ENCODE peak calls at places on chromosomes 3 and 15, in eight cellular contexts. X, E, Z, Y, G, O, M and L are unnamed samples.

GRCh38 chr3:39208463-39209055 is 16.2 kb upstream of the XIRP1 start:
- DNase-seq in X (no peak), E (no peak), Z (peak), Y (peak), G (peak), O (peak), M (peak), L (peak)

GRCh38 chr15:63121382-63122001 is at the start of gene LACTB:
- DNase-seq in X (peak), E (peak), Z (peak), Y (peak), G (peak), O (peak), M (peak), L (peak)

GRCh38 chr3:111943533-111943932 is 35.3 kb upstream of the ABHD10 start:
- DNase-seq in X (no peak), E (no peak), Z (no peak), Y (peak), G (no peak), O (no peak), M (no peak), L (no peak)

GRCh38 chr3:45593708-45594601 is 596 bp upstream of the LIMD1 start:
- DNase-seq in X (peak), E (peak), Z (peak), Y (peak), G (peak), O (no peak), M (peak), L (peak)

GRCh38 chr15:91704343-91704742 is 149.2 kb upstream of the SLCO3A1 start:
- DNase-seq in X (no peak), E (no peak), Z (no peak), Y (no peak), G (peak), O (no peak), M (no peak), L (no peak)

GRCh38 chr15:81106560-81106959 is 27.5 kb upstream of the CFAP161 start:
- DNase-seq in X (no peak), E (no peak), Z (peak), Y (peak), G (peak), O (peak), M (peak), L (peak)

GRCh38 chr3:190972840-190973270 is 110.4 kb upstream of the GMNC start:
- DNase-seq in X (no peak), E (no peak), Z (no peak), Y (peak), G (no peak), O (no peak), M (no peak), L (no peak)

GRCh38 chr3:155853214-155854146 is 747 bp downstream of the SLC33A1 start:
- DNase-seq in X (peak), E (peak), Z (no peak), Y (peak), G (peak), O (no peak), M (no peak), L (no peak)

GRCh38 chr15:50315814-50316630 is 39.0 kb downstream of the GABPB1 start:
- DNase-seq in X (no peak), E (no peak), Z (peak), Y (peak), G (no peak), O (peak), M (no peak), L (no peak)

GRCh38 chr3:132568427-132568826 is 28.6 kb upstream of the ACKR4 start:
- DNase-seq in X (no peak), E (no peak), Z (no peak), Y (no peak), G (no peak), O (no peak), M (no peak), L (no peak)

GRCh38 chr3:160478338-160478737 is 28.8 kb upstream of the TRIM59 start:
- DNase-seq in X (no peak), E (no peak), Z (peak), Y (peak), G (no peak), O (no peak), M (no peak), L (no peak)

GRCh38 chr3:11846281-11847034 is at the start of gene TAMM41:
- DNase-seq in X (peak), E (peak), Z (peak), Y (peak), G (peak), O (peak), M (peak), L (peak)

GRCh38 chr3:52408466-52408865 is 36.4 kb downstream of the SEMA3G start:
- DNase-seq in X (peak), E (peak), Z (no peak), Y (no peak), G (no peak), O (no peak), M (no peak), L (no peak)

GRCh38 chr3:42300013-42300412 is 34.0 kb upstream of the CCK start:
- DNase-seq in X (no peak), E (no peak), Z (peak), Y (peak), G (peak), O (peak), M (no peak), L (peak)

GRCh38 chr15:70362911-70363310 is 265.2 kb upstream of the TLE3 start:
- DNase-seq in X (peak), E (peak), Z (no peak), Y (peak), G (peak), O (no peak), M (peak), L (peak)

GRCh38 chr3:169244119-169244864 is 419.2 kb downstream of the MECOM start:
- DNase-seq in X (no peak), E (no peak), Z (peak), Y (no peak), G (no peak), O (no peak), M (no peak), L (no peak)

GRCh38 chr3:25913179-25913578 is 123.3 kb downstream of the OXSM start:
- DNase-seq in X (no peak), E (no peak), Z (no peak), Y (no peak), G (no peak), O (no peak), M (no peak), L (no peak)

GRCh38 chr3:119258915-119259314 is 18.2 kb upstream of the B4GALT4 start:
- DNase-seq in X (no peak), E (no peak), Z (no peak), Y (no peak), G (no peak), O (no peak), M (no peak), L (no peak)

GRCh38 chr3:142998439-142998838 is 2.9 kb upstream of the U2SURP start:
- DNase-seq in X (no peak), E (no peak), Z (peak), Y (peak), G (no peak), O (no peak), M (no peak), L (no peak)

GRCh38 chr15:55784284-55784683 is 41.3 kb upstream of the PRTG start:
- DNase-seq in X (no peak), E (no peak), Z (no peak), Y (no peak), G (no peak), O (no peak), M (no peak), L (no peak)

GRCh38 chr3:159775372-159775961 is 213.2 kb upstream of the IL12A start:
- DNase-seq in X (no peak), E (peak), Z (peak), Y (peak), G (peak), O (peak), M (no peak), L (no peak)

GRCh38 chr15:83487519-83487918 is 40.4 kb downstream of the SH3GL3 start:
- DNase-seq in X (no peak), E (no peak), Z (no peak), Y (no peak), G (no peak), O (no peak), M (no peak), L (no peak)

GRCh38 chr15:29681946-29682345 is 140.3 kb downstream of the TJP1 start:
- DNase-seq in X (no peak), E (no peak), Z (no peak), Y (no peak), G (no peak), O (no peak), M (no peak), L (no peak)

GRCh38 chr3:48863122-48863521 is 15.4 kb upstream of the PRKAR2A start:
- DNase-seq in X (no peak), E (no peak), Z (no peak), Y (peak), G (no peak), O (no peak), M (no peak), L (no peak)

GRCh38 chr3:105944721-105945120 is 75.9 kb upstream of the CBLB start:
- DNase-seq in X (no peak), E (no peak), Z (peak), Y (peak), G (no peak), O (no peak), M (no peak), L (no peak)

DNA sequence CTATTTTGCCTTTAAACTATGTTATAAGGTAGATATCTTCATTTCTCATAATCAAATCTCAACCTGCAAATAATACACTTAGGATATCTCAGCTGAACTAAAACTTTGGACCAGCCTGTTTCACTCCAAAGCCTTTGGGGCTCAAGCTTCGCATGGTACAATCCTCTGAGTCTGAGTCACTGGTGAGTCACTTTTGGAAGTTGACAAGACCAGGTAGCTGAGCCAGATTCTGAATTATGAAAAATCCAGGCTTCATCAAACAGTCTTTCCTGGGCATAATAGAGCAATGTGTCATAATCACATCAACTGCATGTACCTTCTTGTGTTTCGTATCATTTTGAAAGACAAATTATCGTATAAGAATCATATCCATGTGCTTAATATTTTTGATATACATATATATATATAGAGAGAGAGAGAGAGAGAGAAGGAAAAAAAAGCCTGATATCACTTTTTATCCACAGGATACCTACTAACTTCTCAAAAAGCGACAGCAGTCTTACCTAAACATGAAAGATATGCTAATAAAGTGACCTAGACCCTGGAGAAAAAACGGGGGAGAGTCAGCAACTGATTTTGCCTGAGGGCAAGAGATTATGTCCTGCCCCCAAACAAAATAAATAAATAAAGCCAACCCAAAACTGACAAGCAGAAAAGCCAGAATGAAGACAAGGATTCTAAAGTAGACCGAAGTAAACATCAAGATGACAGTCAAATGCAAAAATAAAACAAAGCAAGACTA is 263.9 kb upstream of the TGFBR2 start:
- DNase-seq in X (no peak), E (peak), Z (peak), Y (peak), G (no peak), O (peak), M (no peak), L (no peak)
- H3K4me3 ChIP-seq in X (no peak), E (no peak), Z (no peak), Y (no peak), G (no peak), O (no peak), M (no peak), L (no peak)

DNA sequence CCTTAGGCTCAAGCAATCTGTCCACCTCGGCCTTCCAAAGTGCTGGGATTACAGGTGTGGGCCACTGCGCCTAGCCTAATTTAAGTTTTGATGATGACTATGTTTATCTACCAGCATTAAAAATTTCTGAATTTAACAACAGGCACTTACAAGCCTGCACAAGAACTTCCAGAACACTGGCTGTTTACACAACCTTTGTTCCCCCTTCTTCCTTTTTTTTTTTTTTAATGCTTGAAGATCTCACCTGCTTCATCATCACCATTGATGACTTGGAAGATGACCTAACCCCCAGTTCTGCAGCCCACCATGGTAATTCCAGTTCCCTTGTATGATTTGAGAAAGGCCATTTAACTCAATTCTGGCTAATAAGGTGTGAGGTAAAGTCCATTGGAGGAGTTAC is 70.4 kb downstream of the GJD2 start:
- DNase-seq in X (no peak), E (no peak), Z (no peak), Y (no peak), G (no peak), O (no peak), M (no peak), L (no peak)
- TF ChIP-seq CTCF in X (no peak), E (no peak), Z (no peak), Y (no peak), G (no peak), O (no peak), M (no peak), L (no peak)

GRCh38 chr3:66789584-66790237 is 208.4 kb upstream of the KBTBD8 start:
- DNase-seq in X (no peak), E (peak), Z (peak), Y (no peak), G (no peak), O (no peak), M (no peak), L (no peak)

GRCh38 chr3:66785191-66785909 is 212.8 kb upstream of the KBTBD8 start:
- DNase-seq in X (no peak), E (no peak), Z (no peak), Y (no peak), G (no peak), O (no peak), M (no peak), L (no peak)
- H3K4me3 ChIP-seq in X (no peak), E (no peak), Z (no peak), Y (no peak), G (no peak), O (no peak), M (no peak), L (no peak)

DNA sequence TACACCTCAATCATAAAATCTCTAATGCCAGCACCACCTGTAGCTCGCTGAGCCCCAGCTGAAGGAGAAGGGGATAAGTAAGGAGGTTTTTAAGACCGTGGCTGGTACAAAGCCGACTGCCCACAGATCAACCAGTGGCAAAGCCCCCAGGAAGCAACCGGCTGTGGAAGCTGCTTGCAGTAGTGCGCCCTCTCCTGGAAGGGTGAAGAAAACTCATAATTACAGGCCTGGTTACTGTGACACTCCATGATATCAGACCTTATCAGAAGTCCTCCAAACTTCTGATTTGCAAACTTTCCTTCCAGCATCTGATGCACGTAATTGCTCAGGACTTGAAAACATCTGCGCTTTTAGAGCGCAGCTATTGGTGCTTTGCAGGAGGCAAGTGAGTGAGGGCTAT is 63.1 kb upstream of the MCTP2 start:
- DNase-seq in X (no peak), E (no peak), Z (no peak), Y (no peak), G (no peak), O (no peak), M (no peak), L (no peak)
- TF ChIP-seq CTCF in X (peak), E (no peak), Z (no peak), Y (no peak), G (no peak), O (peak), M (no peak), L (peak)